ENCODE peak calls at places on chromosomes 5 and 9, in five cellular contexts. Q is CD4-positive, alpha-beta T cell; E is psoas muscle; N is DMS153; L is lower leg skin. B is an unnamed sample.
A peak's percentile ranks its signal among the peaks of the same experiment; 100 is the strongest.

GRCh38 chr9:74817281-74818181 is 70.2 kb downstream of the TRPM6 start:
- DNase-seq in L (no peak), E (no peak), N (no peak), Q (no peak), B (no peak)

GRCh38 chr5:180540050-180540694 is 46.0 kb downstream of the CNOT6 start:
- DNase-seq in L (no peak), N (no peak), Q (no peak), E (no peak), B (no peak)

GRCh38 chr9:124439661-124440243 is 10.5 kb upstream of the ADGRD2 start:
- DNase-seq in L (no peak), Q (no peak), N (no peak), E (no peak), B (no peak)

GRCh38 chr9:113558632-113559502 is 95.3 kb downstream of the RGS3 start:
- DNase-seq in N (no peak), L (peak; percentile 86), Q (no peak), E (peak; percentile 78), B (no peak)

GRCh38 chr9:133914483-133915342 is 77.4 kb downstream of the VAV2 start:
- DNase-seq in Q (no peak), E (no peak), L (no peak), N (no peak), B (no peak)

GRCh38 chr5:132389453-132390286 is 20.2 kb downstream of the SLC22A5 start:
- DNase-seq in Q (no peak), N (no peak), L (peak; percentile 94), E (peak; percentile 68), B (peak; percentile 42)

GRCh38 chr9:9061599-9061998 is 1262.0 kb upstream of the DMAC1 start:
- DNase-seq in E (no peak), L (no peak), N (peak; percentile 84), Q (no peak), B (no peak)

GRCh38 chr5:14440598-14441401 is 140.8 kb upstream of the OTULINL start:
- DNase-seq in Q (no peak), L (peak; percentile 89), N (no peak), E (peak; percentile 79), B (no peak)

GRCh38 chr5:5011151-5011550 is 129.0 kb upstream of the ADAMTS16 start:
- DNase-seq in E (no peak), N (no peak), Q (no peak), L (no peak), B (no peak)

GRCh38 chr5:176817864-176818377 is 7.6 kb downstream of the UNC5A start:
- DNase-seq in L (no peak), E (no peak), Q (no peak), N (no peak), B (no peak)

GRCh38 chr9:120965344-120966004 is 38.9 kb upstream of the TRAF1 start:
- DNase-seq in N (peak; percentile 39), E (peak; percentile 16), L (no peak), Q (no peak), B (no peak)

GRCh38 chr5:34570721-34571379 is 85.3 kb upstream of the RAI14 start:
- DNase-seq in L (no peak), E (no peak), Q (no peak), N (no peak), B (no peak)

B was measured in DND-41.